ENCODE peak calls at places on chromosomes 4 and X, in four cellular contexts. H is GM12878, B is H1, N is HepG2. F is an unnamed sample.

GRCh38 chr4:54568184-54568583 is 89.6 kb upstream of the KIT start:
- DNase-seq in N (no peak), H (no peak), B (peak), F (no peak)

GRCh38 chr4:17814140-17814539 is 3.4 kb downstream of the NCAPG start:
- DNase-seq in N (no peak), B (no peak), H (no peak), F (no peak)

GRCh38 chr4:189124149-189124758 is 816.4 kb upstream of the FRG1 start:
- DNase-seq in N (peak), H (no peak), B (no peak), F (no peak)

GRCh38 chrX:439236-439635 is 52.5 kb upstream of the PPP2R3B start:
- DNase-seq in H (no peak), N (no peak), B (no peak), F (no peak)

GRCh38 chrX:115364625-115365024 is 75.1 kb downstream of the LUZP4 start:
- DNase-seq in H (no peak), N (peak), B (no peak), F (no peak)

GRCh38 chrX:42505057-42505456 is 272.9 kb downstream of the PPP1R2C start:
- DNase-seq in H (no peak), N (no peak), B (no peak), F (peak)

GRCh38 chr4:83075696-83076095 is 38.8 kb downstream of the PLAC8 start:
- DNase-seq in B (no peak), N (no peak), H (no peak), F (no peak)

GRCh38 chrX:29435396-29435795 is 780.0 kb upstream of the MAGEB2 start:
- DNase-seq in N (no peak), H (no peak), B (no peak), F (no peak)

GRCh38 chrX:43333543-43333942 is 322.6 kb upstream of the MAOA start:
- DNase-seq in H (no peak), N (peak), B (no peak), F (no peak)

GRCh38 chr4:20723019-20723418 is 22.8 kb downstream of the PACRGL start:
- DNase-seq in B (no peak), N (no peak), H (no peak), F (no peak)

DNA sequence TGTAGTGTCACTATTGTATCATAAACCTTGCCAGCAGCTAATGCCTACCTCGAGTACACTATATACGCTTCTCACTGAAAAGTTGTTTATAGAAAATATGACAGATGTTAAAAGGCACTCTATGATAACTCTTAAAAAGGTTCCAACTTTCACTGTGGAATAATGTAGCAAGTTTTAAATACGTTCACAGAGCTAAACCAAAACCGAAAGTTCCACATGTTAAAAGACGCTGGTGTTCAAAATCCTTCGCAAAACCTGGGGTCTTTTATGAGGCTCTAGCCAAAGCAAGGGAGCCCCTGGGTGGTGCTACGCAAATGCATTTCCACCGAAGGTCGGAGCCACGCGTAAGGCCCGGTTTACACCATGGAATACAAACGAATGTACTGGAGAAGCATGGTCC is 103.7 kb upstream of the TENM3 start:
- DNase-seq in H (no peak), B (no peak), N (no peak), F (no peak)
- H3K4me3 ChIP-seq in H (no peak), B (no peak), N (no peak), F (no peak)

DNA sequence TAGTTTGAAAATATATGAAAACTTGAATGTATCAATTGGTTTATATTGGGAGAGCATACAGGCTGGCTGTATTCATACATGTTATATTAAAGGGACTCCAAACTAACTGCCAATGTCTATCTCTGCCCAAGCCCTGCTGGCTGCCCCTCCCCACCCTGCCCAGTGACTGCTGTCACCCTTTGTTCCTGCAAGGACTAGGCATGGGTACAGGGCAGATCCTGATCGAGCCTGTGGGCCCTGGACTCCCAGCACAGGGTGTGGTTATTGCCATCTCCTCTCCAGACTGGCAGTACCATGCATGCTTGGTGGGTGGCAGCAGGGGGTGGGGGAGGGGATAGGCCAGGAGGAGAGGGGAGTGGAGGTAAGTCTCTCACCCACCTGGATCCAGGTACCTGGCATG is 167.5 kb upstream of the RASGEF1B start:
- DNase-seq in N (no peak), B (no peak), H (no peak), F (no peak)
- TF ChIP-seq SUZ12 in N (no peak), B (no peak), H (no peak), F (no peak)

GRCh38 chr4:80188457-80188800 is 8.9 kb upstream of the PRDM8 start:
- DNase-seq in N (no peak), H (no peak), B (no peak), F (no peak)

GRCh38 chr4:80188801-80189458 is 8.4 kb upstream of the PRDM8 start:
- DNase-seq in B (no peak), H (no peak), N (no peak), F (no peak)

GRCh38 chr4:80189581-80189955 is 7.7 kb upstream of the PRDM8 start:
- DNase-seq in B (no peak), N (no peak), H (no peak), F (no peak)

GRCh38 chr4:80192252-80192866 is 4.9 kb upstream of the PRDM8 start:
- DNase-seq in N (no peak), B (no peak), H (no peak), F (no peak)

DNA sequence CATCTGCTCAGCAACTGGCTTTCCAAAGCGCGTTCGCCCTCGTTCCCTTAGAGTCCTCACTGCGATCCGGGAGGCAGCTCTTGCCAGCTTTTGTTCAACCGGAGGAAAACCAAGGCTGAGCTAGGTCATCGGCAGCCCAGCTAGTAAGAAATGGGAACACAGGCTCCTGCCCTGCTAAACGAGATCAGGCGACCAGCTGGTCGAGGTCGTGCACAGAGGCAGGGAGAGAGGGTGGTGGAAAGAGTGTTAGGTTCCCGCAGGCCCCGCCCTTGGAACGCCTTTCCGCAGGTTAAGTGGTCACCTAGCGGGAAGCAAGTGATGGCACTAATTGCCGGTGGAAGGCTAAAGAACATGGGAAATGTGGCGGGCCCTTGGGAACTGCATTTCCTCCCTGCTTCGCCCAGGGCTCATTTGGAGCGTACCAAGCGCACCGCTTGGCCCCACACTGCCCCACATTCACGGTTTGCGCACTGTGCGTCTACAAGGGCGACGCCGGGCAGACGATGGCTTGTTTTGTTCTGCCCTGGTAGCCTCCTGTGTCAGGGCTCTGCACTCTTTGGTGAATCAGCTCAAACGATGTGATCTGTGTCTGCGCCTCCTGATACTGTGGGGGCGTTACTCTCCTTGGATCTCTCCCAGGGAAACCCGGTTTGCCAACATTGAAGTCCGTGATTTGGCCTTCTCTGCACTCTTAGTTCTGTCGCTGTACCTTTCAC is 7.2 kb upstream of the PRDM8 start:
- DNase-seq in B (peak), H (no peak), N (no peak), F (no peak)
- H3K4me3 ChIP-seq in B (peak), H (no peak), N (no peak), F (no peak)

GRCh38 chr4:7075962-7076693 is 8.3 kb upstream of the GRPEL1 start:
- DNase-seq in N (peak), H (no peak), B (no peak), F (no peak)
- TF ChIP-seq SUZ12 in N (no peak), H (no peak), B (no peak), F (no peak)

DNA sequence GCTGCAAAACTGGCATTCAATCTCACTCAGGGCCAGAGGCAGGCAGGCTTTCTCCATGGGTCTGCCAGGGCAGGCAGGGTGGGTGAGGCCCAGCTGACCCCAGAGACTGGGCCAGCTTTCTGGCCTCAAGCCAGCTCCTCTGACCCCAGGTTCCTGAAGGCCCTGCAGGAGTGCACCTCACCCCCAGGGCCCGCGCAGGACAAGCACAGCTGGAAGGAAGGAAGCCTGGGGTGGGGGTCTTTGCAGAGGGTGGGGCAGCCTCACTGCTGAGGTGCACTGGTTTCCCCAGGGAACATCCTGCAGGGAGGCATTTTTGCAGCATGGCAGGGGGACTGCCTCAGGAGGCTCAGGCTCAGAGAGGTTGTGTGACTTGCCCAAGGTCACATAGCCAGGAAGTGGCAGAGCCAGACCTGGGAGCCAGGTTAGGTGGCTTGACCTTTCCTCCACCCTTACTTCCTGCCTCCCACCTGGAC is 31.5 kb upstream of the AFAP1 start:
- DNase-seq in H (no peak), B (no peak), N (no peak), F (no peak)
- H3K4me3 ChIP-seq in H (peak), B (no peak), N (peak), F (no peak)

GRCh38 chrX:106468433-106468832 is 143.3 kb upstream of the RADX start:
- DNase-seq in H (no peak), N (no peak), B (no peak), F (no peak)

GRCh38 chrX:106467422-106467821 is 144.4 kb upstream of the RADX start:
- DNase-seq in B (peak), H (no peak), N (no peak), F (no peak)

DNA sequence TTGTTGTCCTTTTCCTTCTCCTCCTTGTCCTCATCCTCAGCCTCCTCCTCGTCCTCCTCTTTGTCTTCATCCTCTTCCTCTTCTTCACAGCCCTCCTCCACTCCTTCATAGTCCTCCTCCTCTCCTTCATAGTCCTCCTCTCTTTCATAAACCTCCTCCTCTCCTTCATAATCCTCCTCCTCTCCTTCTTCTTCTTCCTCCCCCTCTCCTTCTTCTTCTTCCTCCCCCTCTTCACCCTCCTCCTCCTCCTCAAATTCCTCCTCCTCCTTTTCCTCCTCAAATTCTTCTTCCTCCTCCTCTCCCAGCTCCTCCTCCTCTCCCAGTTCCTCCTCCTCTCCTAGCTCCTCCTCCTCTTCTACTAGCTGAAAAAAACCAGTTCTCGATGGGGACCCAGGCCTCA is 143.8 kb upstream of the RADX start:
- DNase-seq in N (no peak), B (no peak), H (no peak), F (no peak)
- TF ChIP-seq SUZ12 in N (no peak), B (no peak), H (no peak), F (no peak)

F was measured in NT2/D1.